ENCODE peak calls at places on chromosomes 1 and 21, in four cellular contexts. One of them, this sample, is unnamed.

GRCh38 chr1:175725684-175726083 is 17.7 kb downstream of the TNR start:
- DNase-seq in right atrium auricular region: no peak
- DNase-seq in cardiac fibroblast: peak
- DNase-seq in mesothelial cell of epicardium: no peak
- DNase-seq in this sample: no peak

GRCh38 chr1:51119331-51119730 is 17.3 kb downstream of the C1orf185 start:
- DNase-seq in mesothelial cell of epicardium: no peak
- DNase-seq in cardiac fibroblast: no peak
- DNase-seq in right atrium auricular region: no peak
- DNase-seq in this sample: no peak

GRCh38 chr21:14759285-14759684 is 213.2 kb upstream of the SAMSN1 start:
- DNase-seq in mesothelial cell of epicardium: no peak
- DNase-seq in cardiac fibroblast: no peak
- DNase-seq in right atrium auricular region: no peak
- DNase-seq in this sample: no peak

GRCh38 chr1:109792056-109792831 is 28.5 kb upstream of the EPS8L3 start:
- DNase-seq in right atrium auricular region: peak
- DNase-seq in mesothelial cell of epicardium: peak
- DNase-seq in cardiac fibroblast: peak
- DNase-seq in this sample: peak

GRCh38 chr1:182169203-182169602 is 107.7 kb upstream of the ZNF648 start:
- DNase-seq in right atrium auricular region: no peak
- DNase-seq in cardiac fibroblast: no peak
- DNase-seq in mesothelial cell of epicardium: no peak
- DNase-seq in this sample: no peak

GRCh38 chr1:57072775-57073174 is 107.0 kb upstream of the C8B start:
- DNase-seq in right atrium auricular region: no peak
- DNase-seq in mesothelial cell of epicardium: no peak
- DNase-seq in cardiac fibroblast: no peak
- DNase-seq in this sample: no peak

GRCh38 chr1:161044908-161045748 is 649 bp downstream of the USF1 start:
- DNase-seq in cardiac fibroblast: peak
- DNase-seq in mesothelial cell of epicardium: no peak
- DNase-seq in right atrium auricular region: peak
- DNase-seq in this sample: peak

GRCh38 chr21:45078877-45079281 is 4.5 kb downstream of the ADARB1 start:
- DNase-seq in cardiac fibroblast: peak
- DNase-seq in mesothelial cell of epicardium: no peak
- DNase-seq in right atrium auricular region: no peak
- DNase-seq in this sample: no peak

GRCh38 chr1:98364544-98364943 is 297.0 kb upstream of the SNX7 start:
- DNase-seq in cardiac fibroblast: no peak
- DNase-seq in right atrium auricular region: no peak
- DNase-seq in mesothelial cell of epicardium: no peak
- DNase-seq in this sample: no peak

GRCh38 chr1:6460349-6461236 is 5.4 kb downstream of the TNFRSF25 start:
- DNase-seq in right atrium auricular region: no peak
- DNase-seq in mesothelial cell of epicardium: no peak
- DNase-seq in cardiac fibroblast: no peak
- DNase-seq in this sample: no peak

GRCh38 chr1:114206392-114206791 is 52.7 kb upstream of the SYT6 start:
- DNase-seq in cardiac fibroblast: no peak
- DNase-seq in right atrium auricular region: no peak
- DNase-seq in mesothelial cell of epicardium: no peak
- DNase-seq in this sample: no peak

GRCh38 chr1:108077991-108078390 is 113.0 kb upstream of the VAV3 start:
- DNase-seq in mesothelial cell of epicardium: no peak
- DNase-seq in cardiac fibroblast: no peak
- DNase-seq in right atrium auricular region: no peak
- DNase-seq in this sample: no peak

GRCh38 chr21:43854773-43855633 is 10.0 kb upstream of the AGPAT3 start:
- DNase-seq in mesothelial cell of epicardium: no peak
- DNase-seq in cardiac fibroblast: no peak
- DNase-seq in right atrium auricular region: no peak
- DNase-seq in this sample: no peak

GRCh38 chr21:16279658-16280581 is 550.1 kb downstream of the USP25 start:
- DNase-seq in right atrium auricular region: no peak
- DNase-seq in mesothelial cell of epicardium: no peak
- DNase-seq in cardiac fibroblast: peak
- DNase-seq in this sample: peak

GRCh38 chr1:234820597-234820996 is 210.6 kb upstream of the IRF2BP2 start:
- DNase-seq in right atrium auricular region: no peak
- DNase-seq in mesothelial cell of epicardium: no peak
- DNase-seq in cardiac fibroblast: no peak
- DNase-seq in this sample: no peak

GRCh38 chr21:36322083-36322424 is 2.1 kb downstream of the MORC3 start:
- DNase-seq in cardiac fibroblast: no peak
- DNase-seq in right atrium auricular region: no peak
- DNase-seq in mesothelial cell of epicardium: no peak
- DNase-seq in this sample: no peak

GRCh38 chr21:36323032-36323431 is 3.0 kb downstream of the MORC3 start:
- DNase-seq in mesothelial cell of epicardium: no peak
- DNase-seq in right atrium auricular region: peak
- DNase-seq in cardiac fibroblast: peak
- DNase-seq in this sample: no peak

GRCh38 chr21:36321325-36322082 is 1.5 kb downstream of the MORC3 start:
- DNase-seq in right atrium auricular region: peak
- DNase-seq in cardiac fibroblast: peak
- DNase-seq in mesothelial cell of epicardium: no peak
- DNase-seq in this sample: no peak

GRCh38 chr21:36319767-36320420 is at the start of gene MORC3:
- DNase-seq in mesothelial cell of epicardium: peak
- DNase-seq in right atrium auricular region: peak
- DNase-seq in cardiac fibroblast: peak
- DNase-seq in this sample: peak

DNA sequence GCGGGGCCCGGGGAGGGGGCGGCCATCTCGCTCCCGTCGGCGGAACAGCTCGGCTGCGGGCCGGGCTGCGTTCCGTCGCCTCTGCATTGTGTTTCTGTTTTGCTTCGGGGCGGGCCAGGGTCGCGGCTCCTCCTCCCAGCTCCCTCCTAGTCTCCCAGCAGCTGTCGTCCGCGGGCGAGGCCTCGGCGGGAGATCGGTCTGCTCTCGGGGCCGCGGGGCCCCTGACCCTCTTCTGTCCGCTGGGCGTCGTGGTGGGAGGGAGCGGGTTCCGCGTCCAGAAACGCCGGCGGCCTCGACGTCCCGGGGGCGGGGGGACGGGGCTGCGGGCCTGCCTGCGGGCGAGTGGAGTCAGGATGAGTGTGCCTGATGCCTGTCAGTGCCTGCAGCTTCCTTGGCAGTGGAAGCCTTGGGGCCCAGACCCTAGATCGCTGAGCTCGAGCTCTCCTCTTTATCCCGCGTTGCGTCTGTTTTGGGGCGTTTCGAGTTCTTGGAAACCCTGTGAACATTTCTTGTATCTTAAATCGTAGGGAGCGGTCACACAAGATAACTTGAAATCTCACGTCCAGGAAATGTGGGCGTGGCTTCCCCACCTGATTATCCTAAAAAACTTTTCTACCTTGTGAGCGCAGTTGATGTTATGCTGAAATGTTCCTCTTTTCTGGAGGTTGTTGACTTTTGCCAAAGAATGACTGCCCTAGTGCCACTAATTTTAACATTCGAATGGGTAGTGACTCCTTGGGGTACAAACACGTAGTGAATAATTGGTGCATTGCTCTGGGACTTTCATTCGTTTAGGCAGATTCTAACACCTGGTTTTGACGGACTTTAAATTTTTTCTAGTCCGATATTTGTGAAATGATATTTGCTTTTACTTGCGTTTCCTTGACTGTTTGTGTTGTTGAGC is 676 bp downstream of the MORC3 start:
- DNase-seq in right atrium auricular region: peak
- DNase-seq in cardiac fibroblast: peak
- DNase-seq in mesothelial cell of epicardium: peak
- DNase-seq in this sample: peak
- TF ChIP-seq CTCF in right atrium auricular region: no peak
- TF ChIP-seq CTCF in cardiac fibroblast: no peak
- TF ChIP-seq CTCF in mesothelial cell of epicardium: no peak
- TF ChIP-seq CTCF in this sample: peak

DNA sequence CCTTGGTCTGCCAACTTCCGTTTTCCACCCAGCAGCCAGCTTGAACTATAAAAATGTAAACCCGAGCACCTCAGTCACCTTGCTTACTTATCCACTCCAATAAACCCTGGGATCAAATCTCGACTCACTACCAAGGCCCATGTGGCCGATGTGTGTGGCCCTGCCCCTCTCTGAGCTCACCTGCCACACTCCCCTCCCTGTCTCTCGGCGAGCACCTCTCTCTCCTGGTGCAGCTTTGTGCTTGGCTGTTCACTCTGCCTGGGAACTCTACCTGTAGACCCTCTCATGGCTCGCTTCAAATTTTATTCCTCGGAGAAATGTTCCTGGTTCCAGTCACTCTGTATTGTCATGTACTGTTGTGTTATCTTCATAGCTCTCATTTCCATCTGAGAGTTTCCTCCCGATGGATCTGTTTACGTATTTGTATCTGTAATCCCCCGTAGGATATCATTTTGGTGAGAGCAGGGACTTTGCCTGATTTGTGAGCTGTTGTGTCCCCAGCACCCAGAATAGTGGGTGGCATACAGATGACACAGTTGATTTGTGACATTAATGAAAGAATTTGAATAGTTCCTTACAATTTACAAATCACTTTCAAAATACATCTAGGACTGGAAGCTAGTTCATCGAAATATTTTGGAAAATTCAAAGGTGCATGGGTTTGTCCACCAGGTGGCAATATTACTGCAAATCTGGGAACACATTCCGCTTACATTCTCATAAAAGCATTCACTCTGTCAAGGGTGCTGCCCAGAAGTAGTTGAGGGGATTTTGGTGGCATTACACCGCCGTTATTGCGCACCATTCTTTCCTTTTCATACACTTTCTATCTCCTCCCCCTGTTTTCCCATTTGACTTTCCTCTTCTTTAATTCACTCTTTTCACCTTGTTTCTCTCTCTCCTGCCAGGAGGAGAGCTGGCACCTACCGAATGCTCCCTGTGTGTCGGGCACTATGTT is 95.3 kb downstream of the ABCA4 start:
- DNase-seq in cardiac fibroblast: peak
- DNase-seq in right atrium auricular region: no peak
- DNase-seq in mesothelial cell of epicardium: no peak
- DNase-seq in this sample: peak
- TF ChIP-seq CTCF in cardiac fibroblast: peak
- TF ChIP-seq CTCF in right atrium auricular region: peak
- TF ChIP-seq CTCF in mesothelial cell of epicardium: peak
- TF ChIP-seq CTCF in this sample: peak

GRCh38 chr21:36917487-36918158 is 48.8 kb downstream of the HLCS start:
- DNase-seq in cardiac fibroblast: peak
- DNase-seq in mesothelial cell of epicardium: no peak
- DNase-seq in right atrium auricular region: no peak
- DNase-seq in this sample: no peak
- TF ChIP-seq CTCF in cardiac fibroblast: peak
- TF ChIP-seq CTCF in mesothelial cell of epicardium: peak
- TF ChIP-seq CTCF in right atrium auricular region: peak
- TF ChIP-seq CTCF in this sample: peak

GRCh38 chr1:25501235-25502058 is 42.0 kb upstream of the LDLRAP1 start:
- DNase-seq in right atrium auricular region: peak
- DNase-seq in mesothelial cell of epicardium: no peak
- DNase-seq in cardiac fibroblast: peak
- DNase-seq in this sample: peak
- TF ChIP-seq CTCF in right atrium auricular region: no peak
- TF ChIP-seq CTCF in mesothelial cell of epicardium: peak
- TF ChIP-seq CTCF in cardiac fibroblast: no peak
- TF ChIP-seq CTCF in this sample: peak

GRCh38 chr1:16999863-17000262 is 11.9 kb downstream of the ATP13A2 start:
- DNase-seq in cardiac fibroblast: no peak
- DNase-seq in right atrium auricular region: no peak
- DNase-seq in mesothelial cell of epicardium: no peak
- DNase-seq in this sample: no peak
- TF ChIP-seq CTCF in cardiac fibroblast: no peak
- TF ChIP-seq CTCF in right atrium auricular region: no peak
- TF ChIP-seq CTCF in mesothelial cell of epicardium: no peak
- TF ChIP-seq CTCF in this sample: peak